ENCODE peak calls at places on chromosome 7, in seven cellular contexts. R is Peyer's patch, B is A549, Z is mesenchymal stem cell, D is suprapubic skin, U is psoas muscle, S is right cardiac atrium. Y is an unnamed sample. For H3K4me1, the result is how much of the 10 kb centered on the place peaks cover.

GRCh38 chr7:29965030-29965429 is 24.6 kb downstream of the SCRN1 start:
- DNase-seq in R (no peak), B (no peak), Z (no peak), D (no peak), U (no peak), S (no peak), Y (no peak)

GRCh38 chr7:68722044-68722443 is 876.2 kb upstream of the AUTS2 start:
- DNase-seq in R (no peak), B (no peak), Z (no peak), D (no peak), U (no peak), S (no peak), Y (no peak)

GRCh38 chr7:158751199-158751598 is 46.6 kb upstream of the NCAPG2 start:
- DNase-seq in R (no peak), B (no peak), Z (no peak), D (no peak), U (no peak), S (no peak), Y (no peak)

GRCh38 chr7:84914598-84914997 is 272.3 kb downstream of the SEMA3D start:
- DNase-seq in R (no peak), B (peak), Z (no peak), D (no peak), U (no peak), S (no peak), Y (no peak)

GRCh38 chr7:14858866-14859265 is 43.7 kb downstream of the DGKB start:
- DNase-seq in R (no peak), B (no peak), Z (no peak), D (no peak), U (no peak), S (no peak), Y (no peak)

GRCh38 chr7:77649950-77650349 is 46.3 kb upstream of the RSBN1L start:
- DNase-seq in R (no peak), B (peak), Z (peak), D (no peak), U (no peak), S (no peak), Y (no peak)

GRCh38 chr7:109062798-109063197 is 493.1 kb downstream of the DNAJB9 start:
- DNase-seq in R (no peak), B (no peak), Z (no peak), D (no peak), U (no peak), S (no peak), Y (no peak)

GRCh38 chr7:45982912-45983719 is 62.0 kb upstream of the IGFBP3 start:
- DNase-seq in R (no peak), B (no peak), Z (no peak), D (no peak), U (no peak), S (peak), Y (no peak)

GRCh38 chr7:100943693-100944092 is 5.6 kb upstream of the MUC3A start:
- DNase-seq in R (no peak), B (no peak), Z (no peak), D (no peak), U (no peak), S (no peak), Y (no peak)

GRCh38 chr7:74355091-74355490 is 65.9 kb downstream of the CLIP2 start:
- DNase-seq in R (no peak), B (peak), Z (peak), D (no peak), U (peak), S (no peak), Y (no peak)

GRCh38 chr7:149785402-149785801 is 12.0 kb upstream of the ZNF467 start:
- DNase-seq in R (no peak), B (no peak), Z (no peak), D (no peak), U (no peak), S (peak), Y (no peak)

GRCh38 chr7:122217125-122217524 is 73.1 kb upstream of the AASS start:
- DNase-seq in R (no peak), B (no peak), Z (peak), D (no peak), U (no peak), S (no peak), Y (no peak)

GRCh38 chr7:74454059-74454947 is 597 bp downstream of the GTF2IRD1 start:
- DNase-seq in R (no peak), B (no peak), Z (no peak), D (no peak), U (peak), S (peak), Y (peak)

GRCh38 chr7:149071641-149072437 is 18.7 kb downstream of the ZNF786 start:
- DNase-seq in R (no peak), B (peak), Z (peak), D (no peak), U (peak), S (peak), Y (no peak)

GRCh38 chr7:33880787-33881186 is 24.6 kb upstream of the BMPER start:
- DNase-seq in R (no peak), B (no peak), Z (no peak), D (no peak), U (no peak), S (no peak), Y (no peak)

GRCh38 chr7:81211617-81212016 is 292.8 kb upstream of the SEMA3C start:
- DNase-seq in R (no peak), B (no peak), Z (peak), D (no peak), U (no peak), S (no peak), Y (no peak)

GRCh38 chr7:28842769-28843295 is 115.3 kb downstream of the TRIL start:
- DNase-seq in R (no peak), B (no peak), Z (no peak), D (no peak), U (no peak), S (no peak), Y (no peak)

GRCh38 chr7:36851382-36851781 is 127.1 kb upstream of the AOAH start:
- DNase-seq in R (no peak), B (no peak), Z (no peak), D (no peak), U (no peak), S (no peak), Y (no peak)

GRCh38 chr7:155795401-155795800 is 16.9 kb downstream of the SHH start:
- DNase-seq in R (no peak), B (no peak), Z (no peak), D (no peak), U (no peak), S (no peak), Y (no peak)

GRCh38 chr7:140316165-140316661 is 82.1 kb downstream of the SLC37A3 start:
- DNase-seq in R (no peak), B (peak), Z (peak), D (peak), U (peak), S (peak), Y (peak)

GRCh38 chr7:73446716-73447115 is 13.1 kb downstream of the FZD9 start:
- DNase-seq in R (no peak), B (no peak), Z (no peak), D (no peak), U (no peak), S (no peak), Y (no peak)

GRCh38 chr7:108813247-108814014 is 243.8 kb downstream of the DNAJB9 start:
- DNase-seq in R (no peak), B (peak), Z (no peak), D (no peak), U (no peak), S (no peak), Y (no peak)

GRCh38 chr7:55210716-55211115 is 154.4 kb upstream of the LANCL2 start:
- DNase-seq in R (no peak), B (no peak), Z (no peak), D (no peak), U (no peak), S (no peak), Y (no peak)

GRCh38 chr7:101507327-101507726 is 121.8 kb downstream of the MYL10 start:
- DNase-seq in R (no peak), B (no peak), Z (no peak), D (no peak), U (no peak), S (no peak), Y (no peak)

GRCh38 chr7:36775673-36776072 is 51.4 kb upstream of the AOAH start:
- DNase-seq in R (no peak), B (no peak), Z (no peak), D (no peak), U (no peak), S (no peak), Y (no peak)

GRCh38 chr7:19899517-19899916 is 126.1 kb upstream of the TMEM196 start:
- DNase-seq in R (no peak), B (peak), Z (no peak), D (no peak), U (no peak), S (no peak), Y (no peak)

GRCh38 chr7:1024331-1024761 is 20.0 kb upstream of the GPR146 start:
- DNase-seq in R (peak), B (no peak), Z (no peak), D (no peak), U (peak), S (no peak), Y (peak)

GRCh38 chr7:45240926-45241325 is 83.3 kb downstream of the RAMP3 start:
- DNase-seq in R (no peak), B (no peak), Z (no peak), D (no peak), U (no peak), S (no peak), Y (no peak)

GRCh38 chr7:50333266-50333665 is 28.8 kb downstream of the IKZF1 start:
- DNase-seq in R (peak), B (no peak), Z (peak), D (no peak), U (no peak), S (no peak), Y (no peak)

GRCh38 chr7:57305192-57305748 is 144.7 kb upstream of the ZNF716 start:
- DNase-seq in R (no peak), B (no peak), Z (no peak), D (no peak), U (no peak), S (no peak), Y (no peak)

DNA sequence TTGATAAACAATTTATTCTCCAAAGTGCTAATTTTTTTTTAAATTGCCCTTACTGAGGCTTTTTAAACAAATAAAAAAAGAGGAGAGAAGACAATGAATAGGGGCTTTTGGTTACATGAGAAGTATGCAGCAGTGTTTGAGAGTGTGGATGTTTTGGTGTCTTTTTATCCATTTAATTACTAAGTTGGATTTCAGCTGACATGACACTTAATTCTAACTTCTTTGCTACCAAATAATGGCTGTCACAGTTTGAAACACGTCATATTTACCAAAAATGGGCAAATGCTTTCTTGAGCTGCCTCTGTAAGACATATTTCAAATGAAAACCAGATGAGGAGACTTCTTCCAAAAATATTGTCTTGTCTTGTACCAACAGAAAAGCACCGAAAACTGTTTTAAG is 4.0 kb downstream of the ABCB4 start:
- DNase-seq in R (no peak), B (no peak), Z (no peak), D (no peak), U (no peak), S (no peak), Y (no peak)
- H3K4me3 ChIP-seq in R (no peak), B (no peak), Z (no peak), D (no peak), U (no peak), S (no peak), Y (no peak)

GRCh38 chr7:91343420-91343819 is 79.2 kb downstream of the FZD1 start:
- DNase-seq in R (no peak), B (no peak), Z (no peak), D (no peak), U (no peak), S (no peak), Y (no peak)

GRCh38 chr7:91345449-91345848 is 81.2 kb downstream of the FZD1 start:
- DNase-seq in R (no peak), B (no peak), Z (no peak), D (no peak), U (no peak), S (no peak), Y (no peak)

GRCh38 chr7:91347288-91347687 is 83.1 kb downstream of the FZD1 start:
- DNase-seq in R (no peak), B (no peak), Z (peak), D (no peak), U (no peak), S (no peak), Y (peak)

GRCh38 chr7:91344248-91344647 is 80.0 kb downstream of the FZD1 start:
- DNase-seq in R (no peak), B (no peak), Z (no peak), D (no peak), U (no peak), S (no peak), Y (no peak)

GRCh38 chr7:91344911-91345310 is 80.7 kb downstream of the FZD1 start:
- DNase-seq in R (no peak), B (no peak), Z (no peak), D (no peak), U (no peak), S (no peak), Y (no peak)
- H3K4me1 ChIP-seq in R (under half), B (under half), Z (under half), D (under half), U (under half), S (under half), Y (under half)

GRCh38 chr7:25091757-25092156 is 33.3 kb downstream of the CYCS start:
- DNase-seq in R (no peak), B (no peak), Z (no peak), D (no peak), U (no peak), S (no peak), Y (no peak)
- H3K4me3 ChIP-seq in R (no peak), B (no peak), Z (no peak), D (no peak), U (no peak), S (no peak), Y (no peak)

GRCh38 chr7:136293841-136294391 is 316.8 kb upstream of the MTPN start:
- DNase-seq in R (no peak), B (no peak), Z (no peak), D (no peak), U (no peak), S (no peak), Y (no peak)

GRCh38 chr7:136292365-136292764 is 315.2 kb upstream of the MTPN start:
- DNase-seq in R (no peak), B (no peak), Z (no peak), D (no peak), U (no peak), S (no peak), Y (no peak)

GRCh38 chr7:136293272-136293671 is 316.1 kb upstream of the MTPN start:
- DNase-seq in R (no peak), B (no peak), Z (no peak), D (no peak), U (no peak), S (no peak), Y (no peak)

GRCh38 chr7:136294977-136295376 is 317.8 kb upstream of the MTPN start:
- DNase-seq in R (no peak), B (no peak), Z (no peak), D (no peak), U (no peak), S (no peak), Y (no peak)
- H3K4me1 ChIP-seq in R (under half), B (under half), Z (under half), D (under half), U (under half), S (under half), Y (under half)